ENCODE peak calls at places on chromosomes 11 and 22, in four cellular contexts. X is GM06990, A is lower lobe of right lung, E is GM23338. U is an unnamed sample.

GRCh38 chr11:88293931-88294330 is 43.6 kb downstream of the CTSC start:
- DNase-seq in X (no peak), A (no peak), E (no peak), U (no peak)

GRCh38 chr11:5666396-5666780 is 18.5 kb downstream of the TRIM5 start:
- DNase-seq in X (no peak), A (no peak), E (no peak), U (no peak)

GRCh38 chr22:40960137-40960536 is 9.0 kb downstream of the RBX1 start:
- DNase-seq in X (no peak), A (no peak), E (no peak), U (no peak)

GRCh38 chr11:1233351-1234053 is 10.6 kb downstream of the MUC5B start:
- DNase-seq in X (no peak), A (peak), E (no peak), U (peak)

GRCh38 chr11:125082611-125083311 is 19.7 kb downstream of the SLC37A2 start:
- DNase-seq in X (no peak), A (no peak), E (no peak), U (no peak)

GRCh38 chr11:67026941-67027340 is 4.0 kb downstream of the SYT12 start:
- DNase-seq in X (no peak), A (no peak), E (no peak), U (no peak)

GRCh38 chr22:44648821-44649566 is 53.0 kb upstream of the PRR5 start:
- DNase-seq in X (no peak), A (peak), E (no peak), U (peak)

GRCh38 chr11:71116435-71117040 is 135.8 kb downstream of the SHANK2 start:
- DNase-seq in X (no peak), A (no peak), E (no peak), U (peak)

GRCh38 chr11:73464347-73464746 is 88.1 kb downstream of the RELT start:
- DNase-seq in X (no peak), A (no peak), E (peak), U (no peak)

GRCh38 chr22:28051787-28052356 is 132.8 kb upstream of the PITPNB start:
- DNase-seq in X (no peak), A (no peak), E (peak), U (no peak)

DNA sequence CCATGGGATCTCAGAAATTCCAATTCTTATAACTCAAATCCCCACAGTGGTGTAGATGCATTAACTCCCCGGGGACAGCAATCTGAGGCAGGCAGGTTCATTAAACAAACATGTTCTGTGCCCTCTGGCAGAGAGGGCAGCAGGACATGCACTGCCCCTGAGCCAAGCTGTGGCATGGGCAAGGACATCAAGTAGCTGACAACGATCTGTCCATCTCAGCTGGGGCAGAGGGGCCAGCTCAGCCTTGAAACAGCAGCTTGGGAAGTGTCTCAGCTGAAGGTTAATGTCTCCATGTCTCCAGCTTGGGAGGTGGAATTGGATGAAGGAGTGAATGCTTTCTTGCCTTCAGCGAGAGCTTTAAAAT is 13.6 kb downstream of the TMEM25 start:
- DNase-seq in X (no peak), A (no peak), E (no peak), U (no peak)
- H3K4me3 ChIP-seq in X (no peak), A (no peak), E (no peak), U (no peak)

DNA sequence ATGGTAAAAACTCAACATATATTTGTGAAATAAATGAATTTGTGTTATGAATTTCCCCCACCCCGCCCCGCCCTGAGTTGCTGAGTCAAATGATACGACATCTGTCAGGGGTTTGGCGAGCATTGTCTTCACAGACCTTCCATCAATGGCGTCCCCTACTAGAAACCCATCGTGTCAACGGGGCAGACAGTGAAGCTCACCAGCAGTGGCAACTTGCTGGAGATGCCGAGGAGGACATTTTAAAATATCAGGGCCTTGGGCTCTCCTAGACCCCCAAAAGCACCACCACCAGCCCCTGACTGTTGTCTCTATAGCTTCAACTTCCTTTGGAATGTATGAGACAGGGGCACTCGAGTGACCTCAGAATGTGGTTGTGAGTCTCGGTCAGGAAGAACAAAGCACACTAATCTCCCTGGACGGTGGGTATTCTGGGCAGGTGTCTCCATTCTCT is 776 bp upstream of the NXF1 start:
- DNase-seq in X (no peak), A (no peak), E (peak), U (peak)
- H3K4me3 ChIP-seq in X (peak), A (peak), E (peak), U (peak)

DNA sequence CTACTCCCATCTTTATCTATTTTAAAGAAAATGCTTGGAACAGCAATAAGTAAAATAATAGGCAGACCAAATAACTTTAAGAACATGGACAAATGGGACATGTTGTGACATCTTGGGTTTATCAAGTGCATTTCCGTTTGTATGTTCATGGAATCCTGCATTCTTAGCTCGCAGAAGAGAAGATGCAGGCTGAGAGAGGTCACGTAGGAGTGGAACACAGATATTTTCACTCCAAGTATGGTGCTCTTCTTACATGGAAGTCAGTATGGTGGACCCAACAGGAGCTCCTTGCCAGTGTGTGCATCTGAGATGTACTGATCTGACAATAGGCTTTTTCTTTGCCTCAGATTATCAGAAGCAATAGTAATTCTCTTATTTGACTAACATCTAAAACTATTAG is 1.7 kb downstream of the E2F8 start:
- DNase-seq in X (no peak), A (no peak), E (no peak), U (no peak)
- H3K4me3 ChIP-seq in X (peak), A (no peak), E (no peak), U (no peak)

GRCh38 chr11:12680246-12680939 is 6.2 kb downstream of the TEAD1 start:
- DNase-seq in X (no peak), A (peak), E (peak), U (peak)
- H3K4me3 ChIP-seq in X (no peak), A (no peak), E (peak), U (peak)

DNA sequence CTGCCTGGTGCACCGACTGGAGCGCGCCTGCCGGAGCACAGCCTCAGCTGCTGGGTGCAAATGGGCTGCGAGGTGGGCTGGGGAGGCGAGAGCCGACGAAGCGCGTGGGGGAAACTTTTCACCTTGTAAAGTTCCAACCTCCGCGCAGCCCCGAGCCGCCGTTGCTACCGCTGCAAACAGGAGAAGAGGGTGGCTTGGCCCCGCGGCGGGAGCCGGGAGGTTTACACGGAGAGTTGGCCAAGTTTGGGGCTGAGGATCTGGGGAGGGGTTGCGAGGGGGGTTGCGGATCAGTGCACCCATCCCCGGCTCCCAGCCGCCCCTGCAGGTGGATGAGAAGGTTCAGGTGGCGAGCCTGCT is 566 bp downstream of the FAT3 start:
- DNase-seq in X (no peak), A (no peak), E (peak), U (peak)
- H3K4me3 ChIP-seq in X (no peak), A (peak), E (peak), U (no peak)

U was measured in kidney.